ENCODE peak calls at places on chromosome 10, in nine cellular contexts. P is suprapubic skin, V is fibroblast of lung, G is fibroblast of villous mesenchyme, F is osteocyte, K is breast epithelium, C is heart right ventricle, W is AG10803, T is choroid plexus epithelial cell. I is an unnamed sample.

GRCh38 chr10:59079386-59080226 is 96.8 kb upstream of the PHYHIPL start:
- DNase-seq in G (peak), F (no peak), W (peak), V (peak), K (no peak), C (no peak), P (no peak), T (peak), I (no peak)

GRCh38 chr10:71333154-71333887 is 14.3 kb downstream of the SLC29A3 start:
- DNase-seq in P (no peak), V (no peak), T (no peak), G (no peak), F (no peak), C (no peak), W (no peak), K (peak), I (no peak)

GRCh38 chr10:114541081-114541833 is 116.8 kb downstream of the ABLIM1 start:
- DNase-seq in V (peak), T (peak), P (peak), W (peak), G (peak), K (peak), F (no peak), C (peak), I (no peak)

GRCh38 chr10:103653581-103654020 is 160.1 kb downstream of the NEURL1 start:
- DNase-seq in W (no peak), V (no peak), P (peak), F (no peak), C (no peak), K (no peak), G (no peak), T (no peak), I (no peak)

GRCh38 chr10:120131183-120131582 is 238.7 kb downstream of the SEC23IP start:
- DNase-seq in F (no peak), V (no peak), G (no peak), C (no peak), P (no peak), K (no peak), T (peak), W (no peak), I (no peak)

GRCh38 chr10:92757066-92757716 is 67.4 kb downstream of the HHEX start:
- DNase-seq in C (peak), P (peak), F (no peak), W (peak), G (peak), T (peak), K (peak), V (peak), I (peak)

GRCh38 chr10:122230222-122230621 is 40.9 kb upstream of the BTBD16 start:
- DNase-seq in V (no peak), T (no peak), P (no peak), C (no peak), W (no peak), F (no peak), G (no peak), K (no peak), I (no peak)

GRCh38 chr10:92187101-92187500 is 103.8 kb downstream of the CPEB3 start:
- DNase-seq in K (no peak), G (no peak), C (no peak), P (no peak), V (no peak), T (no peak), F (no peak), W (no peak), I (no peak)

GRCh38 chr10:86203162-86203905 is 163.3 kb downstream of the GRID1 start:
- DNase-seq in T (peak), C (no peak), V (no peak), K (no peak), W (peak), F (no peak), G (peak), P (peak), I (no peak)

GRCh38 chr10:28219241-28219640 is 83.6 kb downstream of the MPP7 start:
- DNase-seq in F (no peak), P (no peak), T (peak), G (no peak), V (no peak), K (no peak), C (no peak), W (peak), I (no peak)

GRCh38 chr10:32481606-32482005 is 35.7 kb downstream of the CCDC7 start:
- DNase-seq in T (no peak), C (no peak), F (no peak), V (no peak), W (no peak), P (no peak), K (no peak), G (no peak), I (no peak)

GRCh38 chr10:34638405-34639054 is 176.6 kb downstream of the PARD3 start:
- DNase-seq in K (peak), C (peak), V (peak), P (peak), F (peak), W (peak), G (peak), T (peak), I (no peak)

GRCh38 chr10:21638681-21639080 is 104.6 kb downstream of the MLLT10 start:
- DNase-seq in G (no peak), W (no peak), C (no peak), F (no peak), P (no peak), V (no peak), K (no peak), T (no peak), I (no peak)

GRCh38 chr10:21015838-21016237 is 118.7 kb upstream of the NEBL start:
- DNase-seq in T (no peak), F (no peak), W (no peak), V (no peak), K (no peak), G (no peak), P (no peak), C (no peak), I (no peak)

GRCh38 chr10:131177431-131178327 is 133.8 kb downstream of the TCERG1L start:
- DNase-seq in F (peak), T (no peak), V (no peak), K (no peak), W (no peak), P (peak), G (no peak), C (no peak), I (no peak)

GRCh38 chr10:117003336-117003735 is 1.7 kb downstream of the SHTN1 start:
- DNase-seq in F (no peak), W (no peak), T (no peak), G (no peak), P (no peak), C (no peak), V (no peak), K (peak), I (no peak)

GRCh38 chr10:31521432-31521831 is 202.4 kb downstream of the ZEB1 start:
- DNase-seq in V (no peak), K (no peak), T (no peak), P (no peak), F (no peak), C (no peak), G (no peak), W (no peak), I (no peak)

GRCh38 chr10:47025253-47025539 is 114.0 kb downstream of the PTPN20 start:
- DNase-seq in W (peak), P (no peak), F (peak), G (no peak), T (no peak), K (no peak), C (no peak), V (no peak), I (no peak)

GRCh38 chr10:43233601-43234430 is 33.0 kb downstream of the RASGEF1A start:
- DNase-seq in G (no peak), F (peak), W (no peak), C (no peak), P (peak), T (no peak), K (no peak), V (no peak), I (no peak)

GRCh38 chr10:103465411-103466179 is 6.9 kb upstream of the CALHM1 start:
- DNase-seq in V (no peak), F (no peak), K (no peak), G (no peak), C (no peak), P (no peak), T (no peak), W (no peak), I (no peak)

GRCh38 chr10:103897241-103897774 is 20.7 kb downstream of the STN1 start:
- DNase-seq in K (no peak), P (no peak), T (peak), G (no peak), W (peak), V (no peak), F (no peak), C (no peak), I (no peak)

GRCh38 chr10:69337312-69338132 is 59.2 kb downstream of the HK1 start:
- DNase-seq in W (peak), K (no peak), T (peak), P (peak), F (no peak), V (peak), C (peak), G (peak), I (no peak)

GRCh38 chr10:56507033-56507432 is 146.0 kb upstream of the ZWINT start:
- DNase-seq in V (no peak), W (no peak), F (no peak), G (no peak), K (no peak), T (no peak), P (no peak), C (no peak), I (no peak)

GRCh38 chr10:11706911-11707567 is 35.1 kb upstream of the ECHDC3 start:
- DNase-seq in V (no peak), P (no peak), T (no peak), G (no peak), C (no peak), W (no peak), F (no peak), K (no peak), I (no peak)
- TF ChIP-seq CTCF in V (no peak), P (no peak), T (peak), G (peak), C (no peak), W (no peak), F (no peak), K (no peak), I (no peak)

GRCh38 chr10:94219829-94220228 is 142.9 kb downstream of the NOC3L start:
- DNase-seq in T (peak), C (no peak), G (no peak), K (no peak), W (peak), V (no peak), F (no peak), P (no peak), I (no peak)
- TF ChIP-seq CTCF in T (no peak), C (no peak), G (no peak), K (no peak), W (no peak), V (no peak), F (no peak), P (no peak), I (no peak)

GRCh38 chr10:95391570-95392249 is 100.9 kb upstream of the PDLIM1 start:
- DNase-seq in G (peak), T (peak), F (peak), P (no peak), V (peak), W (peak), K (no peak), C (no peak), I (no peak)
- TF ChIP-seq CTCF in G (peak), T (peak), F (peak), P (no peak), V (peak), W (peak), K (no peak), C (no peak), I (no peak)

DNA sequence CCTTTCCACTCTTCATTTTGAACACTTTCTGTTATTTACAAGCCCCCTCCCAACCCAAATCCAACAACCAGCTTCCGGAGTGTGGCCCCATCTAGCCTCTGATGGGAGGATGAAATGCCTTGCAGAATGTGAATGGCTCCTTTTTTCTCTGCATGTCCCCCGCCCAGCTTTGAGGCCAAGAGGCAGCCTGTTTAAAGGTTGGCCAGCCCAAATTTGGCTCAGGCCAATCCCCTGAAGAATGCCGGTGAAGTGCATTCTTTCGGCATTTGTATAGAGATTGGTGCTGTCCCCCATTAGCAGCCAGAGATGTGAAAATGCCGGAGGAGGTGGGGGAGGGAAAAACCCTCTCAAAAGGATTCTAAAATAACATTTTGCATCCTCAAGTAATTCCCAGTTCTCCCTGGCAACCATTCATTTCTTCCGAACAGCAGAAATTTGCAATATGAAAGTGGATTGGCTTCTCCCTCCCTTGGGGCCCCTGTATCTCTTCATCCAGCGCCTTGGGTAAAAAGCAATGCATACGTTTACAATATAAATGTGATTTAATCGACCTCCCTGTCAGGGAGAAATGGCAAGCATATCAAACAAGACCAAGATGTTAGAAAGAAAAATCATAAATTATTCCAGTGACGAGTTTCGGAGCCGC is 323.5 kb downstream of the RPS24 start:
- DNase-seq in V (no peak), G (no peak), T (no peak), C (no peak), P (no peak), K (no peak), F (no peak), W (no peak), I (no peak)
- TF ChIP-seq CTCF in V (no peak), G (no peak), T (no peak), C (no peak), P (no peak), K (no peak), F (no peak), W (no peak), I (no peak)

DNA sequence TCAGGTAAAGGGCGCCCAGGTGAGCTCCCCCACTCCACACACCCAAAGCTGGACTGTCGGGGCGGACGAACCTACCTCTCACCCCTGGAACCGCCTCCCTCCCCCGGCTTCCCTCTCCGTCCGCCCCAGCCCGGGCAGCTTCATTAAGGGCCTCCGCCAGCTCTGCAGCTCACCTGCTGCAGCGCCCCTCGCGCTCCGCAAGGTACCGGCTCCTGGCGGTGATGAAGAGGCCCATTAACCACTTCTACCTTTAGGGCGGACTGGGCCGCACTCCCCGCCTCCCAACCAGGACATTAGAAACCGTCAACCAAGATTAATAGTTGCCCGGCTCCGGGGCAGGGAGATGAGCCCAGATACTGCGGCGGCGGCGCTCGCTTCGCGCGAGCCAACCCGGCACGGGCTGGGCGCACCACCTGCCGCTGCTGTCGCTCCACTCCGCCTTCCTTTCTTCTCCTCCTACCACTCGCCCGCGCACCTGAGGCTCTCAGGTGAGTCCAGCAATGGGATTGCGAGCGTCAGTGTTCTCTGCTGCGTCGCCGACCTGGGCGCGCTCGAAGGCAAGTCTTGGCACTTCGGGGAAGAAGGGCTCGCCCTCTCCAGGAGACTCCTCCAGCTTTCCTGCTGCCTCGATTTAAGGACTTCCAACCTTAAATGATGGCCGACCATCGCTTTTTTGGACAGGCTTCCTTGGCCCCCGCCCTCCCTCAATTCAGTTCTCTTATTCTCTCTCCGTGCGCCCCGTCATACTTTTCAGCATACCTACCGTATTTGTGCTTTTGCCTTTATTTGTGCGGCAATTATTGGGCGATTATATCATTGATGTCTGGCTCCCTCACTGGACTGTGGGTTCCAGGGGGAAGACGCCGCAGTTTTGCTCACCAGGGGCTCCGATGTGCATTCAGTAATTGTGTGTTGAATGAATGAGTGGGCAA is 13.6 kb upstream of the KAZALD1 start:
- DNase-seq in V (no peak), K (no peak), G (no peak), T (no peak), F (no peak), C (no peak), W (no peak), P (no peak), I (no peak)
- TF ChIP-seq CTCF in V (no peak), K (no peak), G (no peak), T (no peak), F (no peak), C (no peak), W (no peak), P (no peak), I (no peak)

GRCh38 chr10:129970404-129971364 is 6.6 kb upstream of the EBF3 start:
- DNase-seq in G (no peak), P (peak), W (no peak), F (no peak), K (no peak), C (no peak), V (no peak), T (no peak), I (no peak)
- TF ChIP-seq CTCF in G (no peak), P (no peak), W (no peak), F (no peak), K (no peak), C (no peak), V (no peak), T (no peak), I (no peak)

I was measured in activated B cell treated with CpG ODN at 0.5 μM for 24 hours.